ENCODE peak calls at places on chromosomes 16 and 17, in nine cellular contexts. I, L, W, P, Y, A, D, O and G are unnamed samples. For H3K27me3, H3K9me3 and H3K36me3, the result is how much of the 10 kb centered on the place peaks cover.

GRCh38 chr17:43584666-43585102 is 38.5 kb upstream of the ETV4 start:
- DNase-seq in Y (no peak), I (no peak), A (no peak), O (no peak), W (no peak), D (peak), L (no peak), P (no peak), G (no peak)

GRCh38 chr17:33057564-33057963 is 65.9 kb downstream of the SPACA3 start:
- DNase-seq in Y (no peak), I (no peak), D (no peak), O (no peak), P (no peak), W (no peak), L (no peak), A (no peak), G (no peak)

GRCh38 chr16:60945225-60945624 is 1091.0 kb downstream of the CDH8 start:
- DNase-seq in O (no peak), P (no peak), D (peak), Y (peak), I (no peak), L (no peak), A (no peak), W (no peak), G (peak)

GRCh38 chr16:4414187-4414909 is 2.0 kb downstream of the CORO7 start:
- DNase-seq in P (no peak), I (no peak), D (no peak), A (peak), O (no peak), L (no peak), W (peak), Y (peak), G (no peak)

GRCh38 chr17:45226620-45227019 is 4.9 kb downstream of the FMNL1 start:
- DNase-seq in O (no peak), P (no peak), L (no peak), W (no peak), I (no peak), A (no peak), D (no peak), Y (no peak), G (no peak)

GRCh38 chr16:54766355-54766754 is 164.3 kb upstream of the IRX5 start:
- DNase-seq in W (no peak), Y (no peak), D (no peak), A (no peak), I (no peak), P (no peak), O (no peak), L (no peak), G (no peak)

GRCh38 chr16:35184356-35184870 is 1725.0 kb downstream of the TP53TG3F start:
- DNase-seq in D (no peak), P (no peak), O (no peak), Y (no peak), I (no peak), A (no peak), W (no peak), L (no peak), G (no peak)

GRCh38 chr17:45834471-45835396 is 9.9 kb upstream of the SPPL2C start:
- DNase-seq in W (no peak), Y (no peak), P (no peak), A (no peak), I (no peak), O (no peak), D (no peak), L (no peak), G (no peak)

GRCh38 chr17:78343433-78344201 is 16.3 kb downstream of the SOCS3 start:
- DNase-seq in L (no peak), O (peak), A (peak), W (peak), P (no peak), D (no peak), Y (no peak), I (peak), G (no peak)

GRCh38 chr17:78342438-78343098 is 17.3 kb downstream of the SOCS3 start:
- DNase-seq in Y (peak), I (peak), W (no peak), D (peak), P (peak), L (no peak), O (no peak), A (no peak), G (no peak)

GRCh38 chr17:78344666-78345065 is 15.2 kb downstream of the SOCS3 start:
- DNase-seq in I (no peak), W (no peak), D (no peak), L (no peak), Y (no peak), P (no peak), A (no peak), O (no peak), G (no peak)

GRCh38 chr17:78341559-78342437 is 18.1 kb downstream of the SOCS3 start:
- DNase-seq in O (no peak), P (peak), A (peak), L (peak), D (peak), I (peak), W (peak), Y (peak), G (no peak)

GRCh38 chr17:78343099-78343432 is 16.8 kb downstream of the SOCS3 start:
- DNase-seq in L (no peak), I (peak), Y (peak), P (peak), O (no peak), D (peak), W (no peak), A (peak), G (no peak)
- H3K27me3 ChIP-seq in L (under half), I (under half), Y (under half), P (under half), O (under half), D (under half), W (under half), A (under half), G (under half)

DNA sequence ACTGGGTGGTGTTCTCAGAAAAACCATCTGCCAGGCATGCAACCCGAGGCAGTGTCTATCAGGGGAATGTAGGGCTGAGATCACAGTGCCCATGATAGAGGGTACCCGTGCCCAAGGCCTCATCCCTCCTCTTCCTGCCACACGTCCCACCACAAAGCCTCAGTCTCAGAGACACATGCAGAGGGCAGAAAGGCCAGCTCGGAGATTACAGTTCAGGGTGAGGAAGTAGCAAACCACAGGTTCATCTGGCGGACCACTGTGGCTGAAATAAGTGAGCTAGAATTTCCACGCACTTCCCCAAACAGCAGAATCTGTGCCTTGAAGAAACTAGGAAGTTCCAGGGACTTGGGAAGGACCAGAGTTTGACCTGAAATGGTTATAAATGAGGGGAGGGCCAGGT is 33.8 kb downstream of the GINS3 start:
- DNase-seq in W (peak), L (no peak), I (peak), P (no peak), A (no peak), D (no peak), O (no peak), Y (peak), G (no peak)
- H3K9me3 ChIP-seq in W (under half), L (under half), I (under half), P (under half), A (under half), D (under half), O (under half), Y (under half), G (under half)

DNA sequence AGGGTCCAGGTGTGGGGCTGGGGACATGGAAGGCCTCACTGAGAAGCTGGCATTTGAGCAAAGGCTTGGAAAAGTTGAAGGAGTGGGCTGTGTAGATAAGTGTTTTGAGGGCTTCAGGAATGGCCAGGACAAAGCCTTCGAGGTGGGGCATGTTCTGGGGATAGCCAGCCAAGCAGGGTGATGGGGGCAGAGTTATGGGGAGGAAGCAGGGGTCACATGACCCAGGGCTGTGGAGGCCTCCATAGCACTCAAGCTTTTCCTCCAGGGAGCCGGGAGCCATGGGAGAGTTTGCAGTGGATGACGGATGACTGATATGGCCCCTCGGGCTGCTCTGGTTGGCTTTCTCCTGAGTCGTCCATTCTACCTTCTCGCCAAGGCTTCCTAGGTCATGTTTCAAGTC is 27.6 kb downstream of the PLCG2 start:
- DNase-seq in I (no peak), Y (no peak), P (no peak), O (no peak), L (no peak), W (no peak), D (no peak), A (no peak), G (no peak)
- H3K36me3 ChIP-seq in I (under half), Y (under half), P (under half), O (under half), L (under half), W (under half), D (under half), A (under half), G (under half)

GRCh38 chr17:79609616-79610150 is 1.2 kb downstream of the RBFOX3 start:
- DNase-seq in O (no peak), P (no peak), D (no peak), L (no peak), A (no peak), W (no peak), I (no peak), Y (no peak), G (no peak)
- H3K27me3 ChIP-seq in O (half or more), P (under half), D (under half), L (half or more), A (under half), W (under half), I (under half), Y (half or more), G (under half)

GRCh38 chr17:22265807-22266206 is 573.5 kb downstream of the KCNJ18 start:
- DNase-seq in W (no peak), I (no peak), Y (no peak), L (no peak), O (no peak), D (no peak), A (peak), P (no peak), G (no peak)
- H3K9me3 ChIP-seq in W (under half), I (under half), Y (under half), L (under half), O (under half), D (under half), A (half or more), P (under half), G (under half)

DNA sequence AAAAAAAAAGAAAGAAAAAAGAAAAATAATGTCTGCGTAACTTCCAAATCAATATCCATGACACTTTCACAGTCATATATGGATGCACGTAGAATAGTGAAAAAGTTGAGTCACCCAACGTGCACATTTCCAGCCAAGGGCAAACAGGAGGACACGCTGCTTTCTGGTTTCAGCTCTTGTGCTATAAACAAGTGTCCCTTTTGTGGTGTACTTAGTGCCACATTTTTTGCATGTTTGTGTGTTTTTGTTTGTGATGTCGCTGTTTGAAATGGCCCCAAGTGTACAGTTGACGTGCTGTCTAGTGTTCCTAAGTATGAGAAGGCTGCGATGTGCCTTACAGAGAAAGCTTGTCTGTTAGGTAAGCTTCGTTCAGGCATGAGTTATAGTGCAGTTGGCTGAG is 2.9 kb downstream of the CHD9 start:
- DNase-seq in A (no peak), I (no peak), W (no peak), L (no peak), Y (no peak), D (no peak), O (no peak), P (no peak), G (no peak)
- H3K36me3 ChIP-seq in A (under half), I (under half), W (under half), L (under half), Y (under half), D (under half), O (under half), P (under half), G (under half)

GRCh38 chr16:67148656-67149275 is 2.0 kb downstream of the B3GNT9 start:
- DNase-seq in O (no peak), D (no peak), A (no peak), I (no peak), P (no peak), Y (no peak), W (no peak), L (no peak), G (no peak)

GRCh38 chr16:67150058-67150832 is 553 bp downstream of the B3GNT9 start:
- DNase-seq in W (peak), I (no peak), A (no peak), O (no peak), P (peak), D (peak), Y (no peak), L (no peak), G (no peak)

GRCh38 chr16:67150833-67151396 is at the start of gene B3GNT9:
- DNase-seq in L (peak), A (peak), Y (peak), D (peak), W (no peak), I (peak), O (no peak), P (peak), G (no peak)

GRCh38 chr16:67149276-67150057 is 1.3 kb downstream of the B3GNT9 start:
- DNase-seq in Y (no peak), P (no peak), I (no peak), D (no peak), O (no peak), L (no peak), W (no peak), A (no peak), G (no peak)

GRCh38 chr16:67151431-67152097 is 766 bp upstream of the B3GNT9 start:
- DNase-seq in O (no peak), Y (peak), P (no peak), W (no peak), D (no peak), L (no peak), A (no peak), I (no peak), G (no peak)
- H3K27me3 ChIP-seq in O (under half), Y (under half), P (under half), W (under half), D (under half), L (under half), A (under half), I (under half), G (under half)